ENCODE peak calls at places on chromosomes 4 and X, in seven cellular contexts. Z is IMR-90, C is mammary epithelial cell, A is neural progenitor cell, T is OCI-LY7, X is K562, K is endothelial cell of umbilical vein. B is an unnamed sample.
A peak's percentile ranks its signal among the peaks of the same experiment; 100 is the strongest.

GRCh38 chr4:150769235-150769634 is 187.3 kb downstream of the MAB21L2 start:
- DNase-seq in T (no peak), C (peak; percentile 58), Z (peak; percentile 70), X (no peak), A (no peak), K (peak; percentile 33), B (peak; percentile 84)

GRCh38 chr4:80266267-80266901 is at the start of gene FGF5:
- DNase-seq in K (peak; percentile 38), Z (peak; percentile 94), X (peak; percentile 84), C (peak; percentile 90), T (no peak), A (peak; percentile 64), B (peak; percentile 87)

GRCh38 chrX:9845574-9845948 is 59.3 kb downstream of the SHROOM2 start:
- DNase-seq in X (no peak), Z (peak; percentile 29), A (no peak), C (no peak), K (no peak), T (no peak), B (no peak)

GRCh38 chr4:174172274-174172673 is 111.2 kb downstream of the FBXO8 start:
- DNase-seq in K (no peak), Z (no peak), A (no peak), T (no peak), C (no peak), X (no peak), B (no peak)

GRCh38 chrX:21990812-21991211 is 41.3 kb upstream of the PHEX start:
- DNase-seq in K (no peak), C (no peak), A (no peak), X (no peak), Z (no peak), T (no peak), B (no peak)

GRCh38 chrX:24113161-24113560 is 36.4 kb upstream of the ZFX start:
- DNase-seq in A (no peak), C (no peak), T (no peak), X (no peak), K (no peak), Z (peak; percentile 76), B (peak; percentile 27)

GRCh38 chr4:42562016-42562415 is 94.9 kb downstream of the ATP8A1 start:
- DNase-seq in K (no peak), T (no peak), A (no peak), Z (no peak), C (no peak), X (no peak), B (no peak)

GRCh38 chr4:48746608-48747374 is 33.3 kb downstream of the FRYL start:
- DNase-seq in X (no peak), K (no peak), C (peak; percentile 39), T (no peak), A (no peak), Z (no peak), B (no peak)

GRCh38 chrX:154457491-154458115 is 478 bp upstream of the PLXNA3 start:
- DNase-seq in Z (no peak), X (peak; percentile 88), K (no peak), T (peak; percentile 60), C (peak; percentile 58), A (peak; percentile 71), B (no peak)

GRCh38 chr4:81418572-81418971 is 53.1 kb downstream of the RASGEF1B start:
- DNase-seq in X (no peak), K (no peak), Z (no peak), T (no peak), A (no peak), C (no peak), B (no peak)

GRCh38 chr4:98802673-98803286 is 126.2 kb downstream of the EIF4E start:
- DNase-seq in T (no peak), C (no peak), X (no peak), A (no peak), K (peak; percentile 12), Z (peak; percentile 8), B (peak; percentile 48)

GRCh38 chrX:96436105-96436504 is 248.5 kb upstream of the DIAPH2 start:
- DNase-seq in Z (peak; percentile 69), K (peak; percentile 85), A (no peak), C (no peak), X (no peak), T (no peak), B (peak; percentile 48)

GRCh38 chrX:19682712-19683331 is 167.5 kb upstream of the MAP3K15 start:
- DNase-seq in Z (peak; percentile 94), A (peak; percentile 32), T (no peak), C (no peak), K (no peak), X (no peak), B (peak; percentile 94)

GRCh38 chr4:40193578-40193977 is 3.3 kb upstream of the RHOH start:
- DNase-seq in Z (no peak), A (no peak), T (no peak), K (no peak), C (no peak), X (no peak), B (no peak)

GRCh38 chr4:140038031-140038533 is 115.9 kb downstream of the MAML3 start:
- DNase-seq in T (no peak), Z (peak; percentile 71), A (no peak), K (no peak), X (no peak), C (peak; percentile 51), B (peak; percentile 90)

GRCh38 chr4:103429283-103429682 is 231.1 kb upstream of the CENPE start:
- DNase-seq in Z (no peak), T (no peak), X (no peak), C (no peak), K (no peak), A (peak; percentile 60), B (no peak)

GRCh38 chr4:15469402-15470148 is at the start of gene CC2D2A:
- DNase-seq in T (no peak), C (peak; percentile 45), Z (peak; percentile 69), X (no peak), A (peak; percentile 50), K (peak; percentile 67), B (peak; percentile 69)

GRCh38 chr4:44722001-44722400 is 4.4 kb downstream of the GNPDA2 start:
- DNase-seq in A (no peak), X (no peak), C (peak; percentile 76), Z (no peak), K (no peak), T (no peak), B (no peak)

GRCh38 chrX:121832446-121832845 is 785.0 kb downstream of the GLUD2 start:
- DNase-seq in T (no peak), A (no peak), C (peak; percentile 17), K (no peak), X (no peak), Z (no peak), B (no peak)

GRCh38 chr4:186236126-186236525 is 8.8 kb downstream of the KLKB1 start:
- DNase-seq in Z (no peak), X (no peak), A (no peak), K (no peak), C (no peak), T (no peak), B (no peak)

GRCh38 chr4:153341575-153342090 is 2.9 kb upstream of the MND1 start:
- DNase-seq in A (no peak), X (no peak), T (peak; percentile 86), Z (peak; percentile 64), K (peak; percentile 71), C (peak; percentile 50), B (no peak)

GRCh38 chrX:102714994-102715393 is 2.7 kb downstream of the GPRASP2 start:
- DNase-seq in K (no peak), C (no peak), T (no peak), X (no peak), Z (no peak), A (no peak), B (no peak)

GRCh38 chr4:101140228-101140627 is 207.1 kb downstream of the PPP3CA start:
- DNase-seq in Z (no peak), C (no peak), T (no peak), A (no peak), X (no peak), K (no peak), B (no peak)

DNA sequence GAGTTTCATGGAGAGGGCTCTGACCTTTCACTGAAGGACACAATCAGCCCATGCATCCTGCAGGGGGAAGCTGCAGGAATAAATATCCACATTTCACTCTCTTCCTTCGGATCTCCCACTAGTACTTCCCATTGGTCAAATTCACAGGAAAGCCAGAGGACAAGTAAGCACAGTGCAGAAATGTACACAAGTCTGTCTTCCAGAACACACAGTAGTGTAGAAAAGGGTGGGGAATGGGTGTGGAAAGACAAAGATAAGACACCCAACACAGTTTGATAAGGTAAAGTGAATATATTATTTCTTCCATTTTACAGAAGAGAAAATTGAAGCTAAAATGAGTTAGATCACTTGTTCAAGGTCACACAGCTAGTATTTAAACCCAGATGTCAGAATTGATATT is 81.1 kb upstream of the PCDH19 start:
- DNase-seq in K (no peak), T (no peak), X (no peak), C (no peak), A (no peak), Z (no peak), B (no peak)
- H2AFZ ChIP-seq in K (no peak overlapping the region), T (no peak overlapping the region), X (no peak overlapping the region), C (no peak overlapping the region), A (no peak overlapping the region), Z (no peak overlapping the region), B (no peak overlapping the region)

DNA sequence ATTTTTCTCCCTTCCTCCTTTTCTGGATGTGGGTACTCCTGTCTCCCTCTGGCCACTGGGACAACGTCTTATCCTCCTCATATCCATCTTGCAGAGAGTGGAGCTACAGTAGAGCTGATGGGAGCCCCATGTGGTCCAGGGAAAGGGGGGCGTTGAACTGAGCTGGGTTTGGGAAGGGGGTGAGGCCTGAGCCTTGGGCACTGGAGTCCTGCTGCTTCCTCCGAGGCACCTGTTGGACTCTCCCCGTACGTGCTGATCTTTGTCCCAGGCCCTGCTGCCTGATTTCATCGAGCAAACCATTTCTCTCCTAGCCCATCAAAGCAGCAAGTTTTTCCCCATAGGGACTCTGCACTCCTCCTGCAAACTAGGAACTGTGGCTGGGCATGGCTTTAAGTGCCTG is 94.3 kb downstream of the STOX2 start:
- DNase-seq in K (no peak), X (no peak), T (no peak), A (no peak), C (no peak), Z (no peak), B (no peak)
- H3K4me2 ChIP-seq in K (no peak overlapping the region), X (no peak overlapping the region), T (no peak overlapping the region), A (no peak overlapping the region), C (no peak overlapping the region), Z (no peak overlapping the region), B (no peak overlapping the region)

DNA sequence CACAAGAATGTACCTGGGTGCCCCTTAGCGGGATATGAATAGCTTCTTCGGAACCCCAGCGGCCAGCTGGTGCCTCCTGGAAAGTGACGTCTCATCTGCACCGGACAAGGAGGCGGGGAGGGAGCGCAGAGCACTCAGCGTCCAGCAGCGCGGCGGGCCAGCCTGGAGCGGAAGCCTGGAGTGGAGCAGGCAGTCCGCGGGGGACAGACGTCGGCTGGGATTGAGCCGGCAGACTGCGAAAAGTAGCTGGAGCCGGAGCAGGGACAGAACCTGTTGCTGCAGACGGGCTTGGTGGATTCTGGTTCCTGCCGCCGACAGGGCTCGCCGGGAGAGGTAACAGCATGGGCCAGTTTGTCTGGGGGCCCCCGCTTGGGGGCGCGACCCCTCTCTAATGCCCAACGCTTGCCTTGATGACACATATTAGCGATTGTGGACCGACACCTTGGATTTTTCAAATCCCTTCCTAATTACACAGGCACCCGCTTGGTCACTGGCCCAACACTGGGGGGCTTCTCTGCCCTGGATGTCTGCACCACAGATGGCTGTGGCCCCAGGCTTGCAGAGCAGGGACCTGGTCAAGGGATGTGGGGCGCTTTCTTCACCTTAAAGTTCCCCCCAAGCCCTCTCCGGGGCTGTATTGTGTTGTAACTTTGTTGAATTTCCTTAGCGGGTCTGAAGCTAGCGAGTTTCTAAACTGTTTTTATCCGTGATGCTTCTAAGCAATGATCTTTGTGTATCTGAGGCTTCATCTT is at the start of gene NPFFR2:
- DNase-seq in T (no peak), X (no peak), Z (no peak), C (peak; percentile 2), A (peak; percentile 77), K (peak; percentile 20), B (peak; percentile 71)
- H2AFZ ChIP-seq in T (no peak within 1 kb of the TSS), X (no peak within 1 kb of the TSS), Z (no peak within 1 kb of the TSS), C (peak within 1 kb of the TSS; percentile 42), A (peak within 1 kb of the TSS; percentile 99), K (no peak within 1 kb of the TSS), B (no peak within 1 kb of the TSS)

GRCh38 chr4:184417802-184418511 is 56.4 kb downstream of the IRF2 start:
- DNase-seq in C (peak; percentile 99), X (peak; percentile 47), A (no peak), T (no peak), K (peak; percentile 30), Z (peak; percentile 94), B (peak; percentile 88)
- H3K4me2 ChIP-seq in C (peak overlapping the region; percentile 79), X (no peak overlapping the region), A (no peak overlapping the region), T (peak overlapping the region; percentile 55), K (peak overlapping the region; percentile 66), Z (peak overlapping the region; percentile 15), B (peak overlapping the region; percentile 80)